ENCODE peak calls at places on chromosomes 13 and 19, in eight cellular contexts. R, Q, Y, Z, N, B, L and O are unnamed samples.

GRCh38 chr19:51059715-51060114 is 5.2 kb downstream of the KLK13 start:
- DNase-seq in Y (no peak), Z (no peak), L (no peak), N (no peak), Q (no peak), B (no peak), R (no peak), O (no peak)

GRCh38 chr19:10004617-10005016 is 5.7 kb downstream of the COL5A3 start:
- DNase-seq in N (no peak), L (peak; percentile 5), Z (peak; percentile 9), R (no peak), Q (no peak), B (no peak), Y (no peak), O (no peak)

GRCh38 chr19:38233740-38234251 is 9.8 kb upstream of the DPF1 start:
- DNase-seq in Z (peak; percentile 93), N (peak; percentile 42), B (peak; percentile 36), L (peak; percentile 87), R (peak; percentile 93), Q (peak; percentile 77), Y (peak; percentile 59), O (peak; percentile 50)

GRCh38 chr19:42271861-42272534 is 2.9 kb downstream of the CIC start:
- DNase-seq in Y (no peak), B (no peak), N (no peak), L (no peak), Q (no peak), R (no peak), Z (no peak), O (no peak)

GRCh38 chr13:84867246-84867645 is 932.0 kb downstream of the SLITRK6 start:
- DNase-seq in R (no peak), B (no peak), L (no peak), Y (no peak), N (no peak), Z (no peak), Q (no peak), O (no peak)

GRCh38 chr13:31998131-31998530 is 33.4 kb upstream of the FRY start:
- DNase-seq in Q (no peak), Y (no peak), N (no peak), L (no peak), Z (no peak), R (no peak), B (no peak), O (no peak)

GRCh38 chr13:97948041-97948440 is 5.4 kb upstream of the IPO5 start:
- DNase-seq in Y (no peak), B (no peak), N (no peak), L (no peak), Q (no peak), Z (no peak), R (no peak), O (no peak)

GRCh38 chr19:4537953-4538600 is 1.8 kb downstream of the LRG1 start:
- DNase-seq in Z (no peak), Y (no peak), R (peak; percentile 33), N (no peak), Q (no peak), B (peak; percentile 52), L (no peak), O (no peak)

GRCh38 chr19:50330365-50331078 is 1.3 kb upstream of the KCNC3 start:
- DNase-seq in B (peak; percentile 94), Y (peak; percentile 81), R (peak; percentile 98), Z (peak; percentile 95), Q (peak; percentile 83), L (peak; percentile 75), N (peak; percentile 73), O (no peak)

GRCh38 chr19:37594982-37595382 is 306 bp downstream of the ZNF540 start:
- DNase-seq in B (peak; percentile 44), L (peak; percentile 69), Y (no peak), Q (peak; percentile 60), R (no peak), N (peak; percentile 53), Z (peak; percentile 76), O (no peak)

GRCh38 chr13:34044660-34045080 is 226.7 kb downstream of the RFC3 start:
- DNase-seq in R (no peak), Z (no peak), N (no peak), L (peak; percentile 35), Q (no peak), B (no peak), Y (no peak), O (no peak)

GRCh38 chr19:11848594-11849263 is at the start of gene ZNF439:
- DNase-seq in R (peak; percentile 80), Y (peak; percentile 92), B (peak; percentile 92), Z (peak; percentile 96), Q (peak; percentile 93), N (peak; percentile 76), L (peak; percentile 94), O (no peak)

GRCh38 chr19:42313096-42313839 is at the start of gene TMEM145:
- DNase-seq in B (peak; percentile 34), R (peak; percentile 84), Y (peak; percentile 11), N (no peak), L (peak; percentile 87), Q (peak; percentile 19), Z (peak; percentile 75), O (no peak)

GRCh38 chr13:85497652-85498051 is 301.6 kb downstream of the SLITRK6 start:
- DNase-seq in Z (no peak), B (no peak), R (no peak), Y (no peak), L (peak; percentile 72), N (no peak), Q (no peak), O (no peak)

GRCh38 chr13:51746802-51747201 is 57.2 kb downstream of the DHRS12 start:
- DNase-seq in L (no peak), B (no peak), R (no peak), Z (no peak), N (no peak), Q (no peak), Y (no peak), O (no peak)

GRCh38 chr19:28509079-28509895 is 703.7 kb downstream of the UQCRFS1 start:
- DNase-seq in N (no peak), Q (no peak), Y (no peak), L (no peak), B (no peak), R (peak; percentile 28), Z (no peak), O (no peak)

GRCh38 chr19:18208098-18208951 is 4.5 kb upstream of the RAB3A start:
- DNase-seq in B (no peak), Y (no peak), R (peak; percentile 57), L (peak; percentile 79), Z (peak; percentile 78), Q (peak; percentile 54), N (peak; percentile 23), O (no peak)

GRCh38 chr19:44552324-44552723 is 22.8 kb upstream of the CEACAM20 start:
- DNase-seq in L (peak; percentile 65), Y (no peak), B (no peak), N (no peak), Q (no peak), R (peak; percentile 70), Z (peak; percentile 76), O (peak; percentile 6)

GRCh38 chr13:29270536-29271045 is 324.9 kb downstream of the SLC7A1 start:
- DNase-seq in Y (no peak), Q (no peak), N (no peak), R (no peak), L (no peak), B (no peak), Z (no peak), O (no peak)

GRCh38 chr19:38105574-38105973 is 118.4 kb downstream of the DPF1 start:
- DNase-seq in N (no peak), Z (no peak), B (no peak), L (no peak), R (no peak), Q (no peak), Y (no peak), O (no peak)

GRCh38 chr19:48964205-48965032 is 690 bp upstream of the FTL start:
- DNase-seq in Z (no peak), L (peak; percentile 58), N (no peak), B (no peak), Q (no peak), Y (peak; percentile 71), R (peak; percentile 31), O (no peak)